ENCODE peak calls at places on chromosomes 6 and 20, in five cellular contexts. T is HepG2, H is HEK293T, S is SK-N-SH, R is GM12878. I is an unnamed sample.

GRCh38 chr6:56911847-56912246 is 43.1 kb upstream of the BEND6 start:
- DNase-seq in T (no peak), H (no peak), S (no peak), R (no peak), I (no peak)

GRCh38 chr6:13488015-13488895 is 855 bp upstream of the GFOD1 start:
- DNase-seq in T (no peak), H (peak; percentile 39), S (peak; percentile 52), R (no peak), I (no peak)

GRCh38 chr6:151690768-151691562 is 116.5 kb upstream of the ESR1 start:
- DNase-seq in T (no peak), H (no peak), S (no peak), R (peak; percentile 83), I (no peak)

GRCh38 chr6:17138033-17138432 is 36.2 kb downstream of the STMND1 start:
- DNase-seq in T (no peak), H (no peak), S (no peak), R (no peak), I (no peak)

GRCh38 chr6:112036088-112036637 is 17.7 kb upstream of the CCN6 start:
- DNase-seq in T (no peak), H (no peak), S (no peak), R (no peak), I (no peak)

GRCh38 chr6:70119218-70119835 is 183.6 kb downstream of the COL9A1 start:
- DNase-seq in T (peak; percentile 5), H (no peak), S (no peak), R (no peak), I (no peak)

GRCh38 chr6:106257195-106257594 is 68.4 kb downstream of the ATG5 start:
- DNase-seq in T (no peak), H (no peak), S (no peak), R (no peak), I (no peak)

GRCh38 chr6:142570221-142570671 is 268.4 kb downstream of the ADGRG6 start:
- DNase-seq in T (peak; percentile 40), H (no peak), S (no peak), R (no peak), I (no peak)

GRCh38 chr20:63520939-63521601 is 505 bp downstream of the PPDPF start:
- DNase-seq in T (peak; percentile 40), H (no peak), S (peak; percentile 91), R (no peak), I (peak; percentile 83)

GRCh38 chr6:1669996-1670395 is 60.3 kb downstream of the FOXC1 start:
- DNase-seq in T (no peak), H (no peak), S (no peak), R (peak; percentile 33), I (no peak)

GRCh38 chr6:1667805-1668175 is 58.1 kb downstream of the FOXC1 start:
- DNase-seq in T (no peak), H (no peak), S (peak; percentile 64), R (no peak), I (no peak)

GRCh38 chr6:1667012-1667804 is 57.5 kb downstream of the FOXC1 start:
- DNase-seq in T (no peak), H (peak; percentile 76), S (peak; percentile 74), R (no peak), I (no peak)

GRCh38 chr6:1672379-1672778 is 62.7 kb downstream of the FOXC1 start:
- DNase-seq in T (no peak), H (no peak), S (no peak), R (no peak), I (no peak)

GRCh38 chr6:1670711-1671462 is 61.2 kb downstream of the FOXC1 start:
- DNase-seq in T (no peak), H (peak; percentile 26), S (no peak), R (peak; percentile 31), I (no peak)
- TF ChIP-seq FOXM1 in T (no peak), H (no peak), S (no peak), R (no peak), I (no peak)

DNA sequence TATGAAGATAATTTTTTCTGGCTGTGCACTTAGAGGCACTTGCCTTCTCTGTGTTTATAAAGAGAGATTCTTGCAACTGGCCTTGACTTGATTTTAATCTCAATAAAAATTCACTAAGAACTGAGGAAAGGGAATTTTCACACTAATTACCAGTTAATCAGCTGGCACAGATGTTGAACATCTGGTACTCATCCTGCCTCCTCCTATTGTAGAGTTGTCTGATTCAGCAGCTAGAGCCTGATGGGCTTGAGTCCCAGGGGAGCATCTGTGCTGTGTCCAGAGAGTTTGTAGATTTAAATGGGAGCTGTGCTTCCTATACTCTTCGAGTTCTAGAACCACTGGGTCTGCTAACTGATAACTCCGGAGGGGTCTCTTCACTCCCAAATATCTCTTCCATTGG is 284.4 kb upstream of the RNF24 start:
- DNase-seq in T (no peak), H (no peak), S (no peak), R (no peak), I (no peak)
- TF ChIP-seq FOXM1 in T (no peak), H (no peak), S (no peak), R (no peak), I (no peak)

GRCh38 chr6:1094306-1094705 is 217.6 kb upstream of the FOXQ1 start:
- DNase-seq in T (no peak), H (no peak), S (no peak), R (no peak), I (no peak)
- TF ChIP-seq FOXM1 in T (no peak), H (no peak), S (no peak), R (no peak), I (no peak)

GRCh38 chr20:22460231-22460630 is 124.1 kb downstream of the FOXA2 start:
- DNase-seq in T (no peak), H (no peak), S (no peak), R (no peak), I (no peak)
- TF ChIP-seq FOXM1 in T (no peak), H (no peak), S (no peak), R (no peak), I (no peak)

I was measured in K562.